ENCODE peak calls at places on chromosomes 16 and 17, in five cellular contexts. One of them, this sample, is unnamed. For H3K27me3 and H3K36me3, the result is how much of the 10 kb centered on the place peaks cover.

GRCh38 chr17:64074704-64075484 is 54.5 kb upstream of the ICAM2 start:
- DNase-seq in transverse colon: no peak
- DNase-seq in uterus: no peak
- DNase-seq in Peyer's patch: no peak
- DNase-seq in esophagus squamous epithelium: no peak
- DNase-seq in this sample: no peak

GRCh38 chr16:83200005-83200779 is 573.4 kb downstream of the CDH13 start:
- DNase-seq in transverse colon: no peak
- DNase-seq in uterus: no peak
- DNase-seq in Peyer's patch: no peak
- DNase-seq in esophagus squamous epithelium: no peak
- DNase-seq in this sample: peak

GRCh38 chr17:47276868-47277267 is 23.2 kb downstream of the ITGB3 start:
- DNase-seq in transverse colon: peak
- DNase-seq in uterus: peak
- DNase-seq in Peyer's patch: no peak
- DNase-seq in esophagus squamous epithelium: no peak
- DNase-seq in this sample: peak

GRCh38 chr17:81082177-81083073 is 47.5 kb downstream of the BAIAP2 start:
- DNase-seq in transverse colon: no peak
- DNase-seq in uterus: no peak
- DNase-seq in Peyer's patch: no peak
- DNase-seq in esophagus squamous epithelium: no peak
- DNase-seq in this sample: no peak

GRCh38 chr16:8622315-8622656 is 788 bp downstream of the METTL22 start:
- DNase-seq in transverse colon: no peak
- DNase-seq in uterus: no peak
- DNase-seq in Peyer's patch: no peak
- DNase-seq in esophagus squamous epithelium: no peak
- DNase-seq in this sample: peak

GRCh38 chr17:80346498-80347275 is 68.3 kb upstream of the ENDOV start:
- DNase-seq in transverse colon: no peak
- DNase-seq in uterus: no peak
- DNase-seq in Peyer's patch: no peak
- DNase-seq in esophagus squamous epithelium: no peak
- DNase-seq in this sample: no peak

GRCh38 chr17:13346996-13347762 is 254.6 kb downstream of the HS3ST3A1 start:
- DNase-seq in transverse colon: no peak
- DNase-seq in uterus: no peak
- DNase-seq in Peyer's patch: no peak
- DNase-seq in esophagus squamous epithelium: no peak
- DNase-seq in this sample: no peak

GRCh38 chr17:82985436-82985820 is 94.0 kb upstream of the METRNL start:
- DNase-seq in transverse colon: no peak
- DNase-seq in uterus: no peak
- DNase-seq in Peyer's patch: no peak
- DNase-seq in esophagus squamous epithelium: no peak
- DNase-seq in this sample: peak

GRCh38 chr16:73204359-73205152 is 156.6 kb upstream of the ZFHX3 start:
- DNase-seq in transverse colon: peak
- DNase-seq in uterus: no peak
- DNase-seq in Peyer's patch: no peak
- DNase-seq in esophagus squamous epithelium: no peak
- DNase-seq in this sample: no peak

GRCh38 chr16:23374721-23375120 is 72.6 kb downstream of the SCNN1B start:
- DNase-seq in transverse colon: peak
- DNase-seq in uterus: no peak
- DNase-seq in Peyer's patch: no peak
- DNase-seq in esophagus squamous epithelium: no peak
- DNase-seq in this sample: peak

GRCh38 chr16:89374393-89374948 is 115.9 kb downstream of the ANKRD11 start:
- DNase-seq in transverse colon: no peak
- DNase-seq in uterus: no peak
- DNase-seq in Peyer's patch: peak
- DNase-seq in esophagus squamous epithelium: no peak
- DNase-seq in this sample: peak

GRCh38 chr16:3295783-3296182 is 9.4 kb downstream of the TIGD7 start:
- DNase-seq in transverse colon: no peak
- DNase-seq in uterus: no peak
- DNase-seq in Peyer's patch: no peak
- DNase-seq in esophagus squamous epithelium: no peak
- DNase-seq in this sample: peak

GRCh38 chr16:1525871-1526607 is 7.4 kb upstream of the TMEM204 start:
- DNase-seq in transverse colon: no peak
- DNase-seq in uterus: no peak
- DNase-seq in Peyer's patch: no peak
- DNase-seq in esophagus squamous epithelium: no peak
- DNase-seq in this sample: no peak

GRCh38 chr16:75758215-75758614 is 31.9 kb upstream of the CPHXL start:
- DNase-seq in transverse colon: no peak
- DNase-seq in uterus: no peak
- DNase-seq in Peyer's patch: no peak
- DNase-seq in esophagus squamous epithelium: no peak
- DNase-seq in this sample: no peak

GRCh38 chr17:56142325-56142724 is 10.9 kb upstream of the ANKFN1 start:
- DNase-seq in transverse colon: no peak
- DNase-seq in uterus: no peak
- DNase-seq in Peyer's patch: no peak
- DNase-seq in esophagus squamous epithelium: no peak
- DNase-seq in this sample: no peak

GRCh38 chr16:13414154-13414553 is 505.8 kb upstream of the ERCC4 start:
- DNase-seq in transverse colon: no peak
- DNase-seq in uterus: no peak
- DNase-seq in Peyer's patch: no peak
- DNase-seq in esophagus squamous epithelium: no peak
- DNase-seq in this sample: no peak

GRCh38 chr16:65702707-65703402 is 581.0 kb upstream of the CDH11 start:
- DNase-seq in transverse colon: no peak
- DNase-seq in uterus: no peak
- DNase-seq in Peyer's patch: no peak
- DNase-seq in esophagus squamous epithelium: no peak
- DNase-seq in this sample: no peak

GRCh38 chr16:78444-79145 is 570 bp downstream of the MPG start:
- DNase-seq in transverse colon: no peak
- DNase-seq in uterus: peak
- DNase-seq in Peyer's patch: no peak
- DNase-seq in esophagus squamous epithelium: no peak
- DNase-seq in this sample: no peak

GRCh38 chr17:51346218-51346982 is 86.1 kb downstream of the UTP18 start:
- DNase-seq in transverse colon: no peak
- DNase-seq in uterus: no peak
- DNase-seq in Peyer's patch: no peak
- DNase-seq in esophagus squamous epithelium: no peak
- DNase-seq in this sample: no peak

GRCh38 chr17:34400301-34400931 is 37.4 kb upstream of the CCL1 start:
- DNase-seq in transverse colon: no peak
- DNase-seq in uterus: no peak
- DNase-seq in Peyer's patch: no peak
- DNase-seq in esophagus squamous epithelium: no peak
- DNase-seq in this sample: no peak

GRCh38 chr16:68823401-68823800 is 19.9 kb upstream of the TANGO6 start:
- DNase-seq in transverse colon: no peak
- DNase-seq in uterus: no peak
- DNase-seq in Peyer's patch: no peak
- DNase-seq in esophagus squamous epithelium: no peak
- DNase-seq in this sample: peak

GRCh38 chr17:8382052-8382879 is 727 bp downstream of the RPL26 start:
- DNase-seq in transverse colon: no peak
- DNase-seq in uterus: no peak
- DNase-seq in Peyer's patch: no peak
- DNase-seq in esophagus squamous epithelium: no peak
- DNase-seq in this sample: no peak

GRCh38 chr16:77043076-77043475 is 147.9 kb upstream of the MON1B start:
- DNase-seq in transverse colon: no peak
- DNase-seq in uterus: no peak
- DNase-seq in Peyer's patch: no peak
- DNase-seq in esophagus squamous epithelium: no peak
- DNase-seq in this sample: peak

GRCh38 chr16:66662445-66663194 is 33.9 kb downstream of the CMTM4 start:
- DNase-seq in transverse colon: no peak
- DNase-seq in uterus: no peak
- DNase-seq in Peyer's patch: no peak
- DNase-seq in esophagus squamous epithelium: no peak
- DNase-seq in this sample: peak

GRCh38 chr16:66070140-66070887 is 296.2 kb upstream of the CDH5 start:
- DNase-seq in transverse colon: peak
- DNase-seq in uterus: peak
- DNase-seq in Peyer's patch: peak
- DNase-seq in esophagus squamous epithelium: no peak
- DNase-seq in this sample: no peak

GRCh38 chr17:32610027-32610650 is 123.3 kb downstream of the CDK5R1 start:
- DNase-seq in transverse colon: no peak
- DNase-seq in uterus: no peak
- DNase-seq in Peyer's patch: no peak
- DNase-seq in esophagus squamous epithelium: no peak
- DNase-seq in this sample: peak

GRCh38 chr16:15073101-15073500 is 17.2 kb upstream of the NTAN1 start:
- DNase-seq in transverse colon: no peak
- DNase-seq in uterus: no peak
- DNase-seq in Peyer's patch: no peak
- DNase-seq in esophagus squamous epithelium: no peak
- DNase-seq in this sample: no peak

GRCh38 chr17:31058958-31059357 is 35.8 kb upstream of the NF1 start:
- DNase-seq in transverse colon: no peak
- DNase-seq in uterus: no peak
- DNase-seq in Peyer's patch: no peak
- DNase-seq in esophagus squamous epithelium: no peak
- DNase-seq in this sample: no peak

GRCh38 chr17:62807812-62808575 is at the start of gene MARCHF10:
- DNase-seq in transverse colon: peak
- DNase-seq in uterus: peak
- DNase-seq in Peyer's patch: no peak
- DNase-seq in esophagus squamous epithelium: no peak
- DNase-seq in this sample: peak

GRCh38 chr16:287298-287811 is 4.4 kb downstream of the PDIA2 start:
- DNase-seq in transverse colon: no peak
- DNase-seq in uterus: no peak
- DNase-seq in Peyer's patch: no peak
- DNase-seq in esophagus squamous epithelium: no peak
- DNase-seq in this sample: no peak

GRCh38 chr17:19384723-19385391 is 2.1 kb downstream of the MFAP4 start:
- DNase-seq in transverse colon: peak
- DNase-seq in uterus: peak
- DNase-seq in Peyer's patch: peak
- DNase-seq in esophagus squamous epithelium: no peak
- DNase-seq in this sample: peak

GRCh38 chr16:78763821-78764440 is 664.5 kb downstream of the WWOX start:
- DNase-seq in transverse colon: no peak
- DNase-seq in uterus: no peak
- DNase-seq in Peyer's patch: no peak
- DNase-seq in esophagus squamous epithelium: no peak
- DNase-seq in this sample: no peak

GRCh38 chr16:89033796-89034572 is 57.0 kb upstream of the CBFA2T3 start:
- DNase-seq in transverse colon: no peak
- DNase-seq in uterus: no peak
- DNase-seq in Peyer's patch: no peak
- DNase-seq in esophagus squamous epithelium: no peak
- DNase-seq in this sample: no peak

DNA sequence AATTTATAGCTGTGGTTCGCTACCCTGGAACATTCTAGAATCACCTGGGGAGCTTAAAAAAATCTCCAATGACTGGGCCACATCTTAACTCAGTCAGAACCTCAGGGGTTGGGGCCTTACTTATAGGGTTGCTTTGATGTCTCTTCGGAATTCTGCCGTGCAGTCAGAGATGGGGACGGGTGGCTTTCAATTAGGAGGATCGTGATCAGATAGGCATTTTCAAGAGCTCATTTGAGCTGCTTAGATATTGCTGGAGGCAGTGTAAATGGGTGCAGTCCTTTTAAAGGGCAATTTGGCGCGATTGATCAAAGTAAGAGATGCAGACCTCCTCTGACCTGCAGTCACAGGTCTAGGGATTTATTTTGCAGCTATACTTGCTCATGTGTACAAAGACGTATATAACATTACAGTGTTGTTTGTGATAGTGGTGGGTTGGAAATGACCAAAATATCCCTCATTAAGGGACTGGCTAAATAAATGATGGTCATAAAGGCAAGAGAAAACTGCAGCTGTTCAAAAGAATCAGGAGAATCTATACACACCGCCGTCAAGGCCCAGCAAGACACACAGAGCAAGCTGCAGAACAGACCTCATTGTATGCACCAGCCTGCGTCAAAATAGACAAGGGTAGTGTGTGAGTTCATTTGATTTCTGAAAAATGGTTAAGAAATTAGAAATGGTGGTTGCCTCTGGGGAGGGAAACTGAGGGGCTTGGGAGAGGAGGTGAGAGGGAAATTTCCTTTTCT is 6.3 kb upstream of the KCNG4 start:
- DNase-seq in transverse colon: no peak
- DNase-seq in uterus: no peak
- DNase-seq in Peyer's patch: no peak
- DNase-seq in esophagus squamous epithelium: no peak
- DNase-seq in this sample: no peak
- H3K27me3 ChIP-seq in transverse colon: under half
- H3K27me3 ChIP-seq in uterus: under half
- H3K27me3 ChIP-seq in Peyer's patch: under half
- H3K27me3 ChIP-seq in esophagus squamous epithelium: under half
- H3K27me3 ChIP-seq in this sample: under half

DNA sequence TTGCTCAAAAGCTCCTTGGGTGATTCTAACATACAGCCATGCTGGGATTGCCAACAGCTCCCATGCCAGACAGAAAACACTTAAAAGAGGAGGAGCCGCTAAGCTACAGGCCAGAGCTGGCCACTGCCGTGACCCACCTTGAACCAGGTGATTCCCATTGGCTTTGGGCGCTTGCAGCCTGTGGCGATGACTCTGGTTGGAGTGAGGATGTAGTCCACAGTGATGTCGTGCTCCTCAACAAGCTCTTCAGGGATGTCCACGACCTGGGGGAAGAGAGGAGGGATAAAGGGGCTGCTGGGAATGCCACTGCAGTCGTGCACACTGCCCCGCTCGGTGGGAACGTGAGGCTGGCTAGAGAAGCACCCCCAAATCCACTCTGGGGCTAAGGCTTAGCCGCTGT is 13.5 kb downstream of the MTHFSD start:
- DNase-seq in transverse colon: no peak
- DNase-seq in uterus: no peak
- DNase-seq in Peyer's patch: no peak
- DNase-seq in esophagus squamous epithelium: no peak
- DNase-seq in this sample: no peak
- H3K36me3 ChIP-seq in transverse colon: under half
- H3K36me3 ChIP-seq in uterus: under half
- H3K36me3 ChIP-seq in Peyer's patch: under half
- H3K36me3 ChIP-seq in esophagus squamous epithelium: under half
- H3K36me3 ChIP-seq in this sample: under half

GRCh38 chr16:84920333-84920732 is 91.0 kb downstream of the ZDHHC7 start:
- DNase-seq in transverse colon: no peak
- DNase-seq in uterus: no peak
- DNase-seq in Peyer's patch: no peak
- DNase-seq in esophagus squamous epithelium: no peak
- DNase-seq in this sample: no peak
- H3K27me3 ChIP-seq in transverse colon: under half
- H3K27me3 ChIP-seq in uterus: under half
- H3K27me3 ChIP-seq in Peyer's patch: under half
- H3K27me3 ChIP-seq in esophagus squamous epithelium: under half
- H3K27me3 ChIP-seq in this sample: under half

DNA sequence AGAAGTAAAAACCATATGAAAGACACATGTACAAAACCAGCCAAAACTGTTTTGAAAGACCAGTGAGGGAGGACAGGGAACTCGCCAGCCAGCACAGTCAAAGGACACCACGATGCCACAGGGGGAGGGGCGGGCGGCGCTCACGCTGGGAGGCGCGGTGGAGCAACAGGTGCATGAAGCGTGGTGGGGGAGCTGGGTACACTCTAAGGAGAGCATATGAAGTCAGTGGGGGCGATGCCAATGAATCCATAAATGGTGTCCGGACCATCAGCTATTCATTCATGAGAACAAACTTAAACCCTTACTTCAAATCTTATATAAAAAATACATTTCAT is 101.0 kb upstream of the DNAH17 start:
- DNase-seq in transverse colon: no peak
- DNase-seq in uterus: no peak
- DNase-seq in Peyer's patch: no peak
- DNase-seq in esophagus squamous epithelium: no peak
- DNase-seq in this sample: no peak
- H3K36me3 ChIP-seq in transverse colon: half or more
- H3K36me3 ChIP-seq in uterus: under half
- H3K36me3 ChIP-seq in Peyer's patch: under half
- H3K36me3 ChIP-seq in esophagus squamous epithelium: under half
- H3K36me3 ChIP-seq in this sample: under half